ENCODE peak calls at places on chromosomes 2 and 18, in seven cellular contexts. E, W, L, I, S, D and Y are unnamed samples.

GRCh38 chr18:13290856-13291271 is 72.3 kb downstream of the LDLRAD4 start:
- DNase-seq in E (no peak), W (no peak), L (no peak), I (peak; percentile 45), S (no peak), D (no peak), Y (no peak)

GRCh38 chr18:38081516-38081915 is 515.9 kb upstream of the CELF4 start:
- DNase-seq in E (no peak), W (no peak), L (no peak), I (no peak), S (no peak), D (no peak), Y (no peak)

GRCh38 chr2:190912731-190913130 is 32.1 kb downstream of the GLS start:
- DNase-seq in E (no peak), W (peak; percentile 36), L (no peak), I (no peak), S (no peak), D (no peak), Y (no peak)

GRCh38 chr2:207505180-207505579 is 24.6 kb upstream of the CREB1 start:
- DNase-seq in E (no peak), W (no peak), L (no peak), I (no peak), S (no peak), D (no peak), Y (no peak)

GRCh38 chr2:234304945-234305344 is 191.9 kb downstream of the ARL4C start:
- DNase-seq in E (peak; percentile 13), W (no peak), L (no peak), I (no peak), S (no peak), D (peak; percentile 66), Y (no peak)

GRCh38 chr2:202762546-202762945 is 109.0 kb downstream of the ICA1L start:
- DNase-seq in E (no peak), W (peak; percentile 22), L (no peak), I (no peak), S (no peak), D (no peak), Y (no peak)

GRCh38 chr2:212147921-212148513 is 390.6 kb downstream of the ERBB4 start:
- DNase-seq in E (peak; percentile 19), W (peak; percentile 20), L (no peak), I (no peak), S (no peak), D (no peak), Y (no peak)

GRCh38 chr2:105396254-105397024 is 2.4 kb downstream of the FHL2 start:
- DNase-seq in E (no peak), W (peak; percentile 92), L (peak; percentile 74), I (no peak), S (no peak), D (no peak), Y (no peak)

GRCh38 chr2:105437708-105438103 is 38.9 kb upstream of the FHL2 start:
- DNase-seq in E (no peak), W (peak; percentile 95), L (no peak), I (no peak), S (no peak), D (no peak), Y (no peak)

GRCh38 chr2:231683292-231683898 is 24.9 kb upstream of the PTMA start:
- DNase-seq in E (no peak), W (no peak), L (no peak), I (no peak), S (no peak), D (peak; percentile 24), Y (no peak)

GRCh38 chr2:134002391-134002790 is 251.5 kb upstream of the MGAT5 start:
- DNase-seq in E (no peak), W (no peak), L (no peak), I (no peak), S (no peak), D (no peak), Y (no peak)

GRCh38 chr2:241373449-241373848 is 17.4 kb downstream of the FARP2 start:
- DNase-seq in E (no peak), W (no peak), L (no peak), I (no peak), S (no peak), D (no peak), Y (no peak)

GRCh38 chr2:157194097-157194688 is 63.3 kb upstream of the GALNT5 start:
- DNase-seq in E (peak; percentile 60), W (peak; percentile 84), L (no peak), I (peak; percentile 21), S (no peak), D (no peak), Y (no peak)

GRCh38 chr2:119242276-119243119 is 18.9 kb downstream of the STEAP3 start:
- DNase-seq in E (no peak), W (no peak), L (peak; percentile 51), I (no peak), S (peak; percentile 22), D (no peak), Y (no peak)

DNA sequence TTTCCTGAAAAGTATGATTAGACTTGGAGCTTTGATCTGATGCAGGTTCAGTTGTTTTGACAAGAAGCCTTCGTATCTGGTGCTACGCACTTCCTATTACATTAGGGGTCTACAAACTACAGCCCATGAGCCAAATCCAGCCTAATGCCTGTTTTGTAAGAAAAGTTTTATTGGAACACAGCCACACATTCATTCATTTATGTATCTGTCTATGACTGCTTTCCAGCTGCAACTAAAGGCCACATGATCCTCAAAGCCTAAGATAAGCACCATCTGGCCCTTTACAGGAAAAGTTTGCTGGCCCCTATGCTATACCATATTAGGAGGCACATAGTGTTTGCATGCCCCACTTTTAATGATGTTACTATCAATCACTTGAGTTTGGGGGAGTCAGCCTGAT is 26.0 kb downstream of the EIF2AK3 start:
- DNase-seq in E (peak; percentile 7), W (peak; percentile 83), L (no peak), I (no peak), S (no peak), D (no peak), Y (no peak)
- H3K27ac ChIP-seq in E (peak overlapping the region; percentile 44), W (no peak overlapping the region), L (peak overlapping the region; percentile 1), I (no peak overlapping the region), S (no peak overlapping the region), D (no peak overlapping the region), Y (no peak overlapping the region)

DNA sequence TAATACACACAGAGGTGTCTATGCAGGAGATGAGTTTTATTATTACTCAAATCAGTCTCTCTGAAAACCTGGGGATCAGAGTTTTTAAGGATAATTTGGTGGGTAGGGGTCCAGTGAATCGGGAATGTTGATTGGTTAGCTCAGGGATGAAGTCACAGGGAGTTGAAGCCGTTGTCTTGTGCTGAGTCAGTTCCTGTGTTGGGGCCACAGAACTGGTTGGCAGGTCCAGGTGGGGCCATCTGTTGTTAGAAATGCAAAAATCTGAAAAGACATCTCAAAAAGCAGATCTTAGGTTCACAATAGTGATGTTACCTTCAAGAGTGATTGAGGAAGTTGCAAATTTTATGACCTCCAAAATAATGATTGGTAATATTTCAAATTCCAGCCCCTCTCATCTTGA is 86.9 kb downstream of the VSNL1 start:
- DNase-seq in E (no peak), W (no peak), L (no peak), I (no peak), S (no peak), D (no peak), Y (no peak)
- H3K27ac ChIP-seq in E (no peak overlapping the region), W (no peak overlapping the region), L (no peak overlapping the region), I (no peak overlapping the region), S (no peak overlapping the region), D (no peak overlapping the region), Y (no peak overlapping the region)

GRCh38 chr18:59057493-59057795 is 82.2 kb upstream of the SEC11C start:
- DNase-seq in E (no peak), W (no peak), L (no peak), I (no peak), S (no peak), D (no peak), Y (no peak)

GRCh38 chr18:59056706-59057492 is 82.8 kb upstream of the SEC11C start:
- DNase-seq in E (peak; percentile 78), W (peak; percentile 73), L (peak; percentile 85), I (peak; percentile 38), S (peak; percentile 89), D (peak; percentile 83), Y (no peak)

GRCh38 chr18:59052965-59053960 is 86.4 kb upstream of the SEC11C start:
- DNase-seq in E (no peak), W (no peak), L (peak; percentile 40), I (no peak), S (no peak), D (no peak), Y (no peak)

GRCh38 chr18:59055345-59056032 is 84.2 kb upstream of the SEC11C start:
- DNase-seq in E (peak; percentile 18), W (peak; percentile 8), L (no peak), I (no peak), S (no peak), D (peak; percentile 51), Y (no peak)

DNA sequence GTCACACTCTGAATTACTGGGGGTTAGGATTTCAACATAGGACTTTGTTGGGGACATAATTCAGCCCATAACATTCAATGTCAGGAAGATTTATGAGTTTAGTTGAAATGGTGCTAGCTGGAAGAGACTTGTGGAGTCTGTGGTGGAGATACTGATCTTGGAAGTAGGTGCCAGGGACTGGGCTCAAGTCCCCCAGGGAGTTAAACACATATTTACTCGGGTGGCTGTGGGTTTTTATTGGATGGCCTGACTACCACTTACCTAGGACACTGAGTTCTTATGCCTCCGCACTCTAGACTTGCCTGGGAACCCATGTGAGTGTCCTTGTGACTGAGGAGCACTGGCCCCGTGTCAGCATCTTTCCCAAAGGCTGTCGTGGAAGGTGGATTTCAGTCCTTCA is 84.8 kb upstream of the SEC11C start:
- DNase-seq in E (no peak), W (no peak), L (peak; percentile 37), I (no peak), S (peak; percentile 80), D (no peak), Y (no peak)
- H3K27ac ChIP-seq in E (no peak overlapping the region), W (no peak overlapping the region), L (no peak overlapping the region), I (no peak overlapping the region), S (peak overlapping the region; percentile 23), D (no peak overlapping the region), Y (peak overlapping the region; percentile 9)

GRCh38 chr18:23259701-23260661 is 124.7 kb downstream of the CABLES1 start:
- DNase-seq in E (peak; percentile 84), W (peak; percentile 66), L (peak; percentile 89), I (no peak), S (peak; percentile 95), D (peak; percentile 87), Y (no peak)
- H3K27ac ChIP-seq in E (peak overlapping the region; percentile 93), W (peak overlapping the region; percentile 30), L (peak overlapping the region; percentile 79), I (no peak overlapping the region), S (peak overlapping the region; percentile 85), D (peak overlapping the region; percentile 44), Y (peak overlapping the region; percentile 84)

GRCh38 chr18:44080054-44080453 is 600.6 kb upstream of the SETBP1 start:
- DNase-seq in E (no peak), W (no peak), L (no peak), I (no peak), S (no peak), D (no peak), Y (no peak)
- H3K27ac ChIP-seq in E (no peak overlapping the region), W (no peak overlapping the region), L (no peak overlapping the region), I (no peak overlapping the region), S (no peak overlapping the region), D (no peak overlapping the region), Y (no peak overlapping the region)

DNA sequence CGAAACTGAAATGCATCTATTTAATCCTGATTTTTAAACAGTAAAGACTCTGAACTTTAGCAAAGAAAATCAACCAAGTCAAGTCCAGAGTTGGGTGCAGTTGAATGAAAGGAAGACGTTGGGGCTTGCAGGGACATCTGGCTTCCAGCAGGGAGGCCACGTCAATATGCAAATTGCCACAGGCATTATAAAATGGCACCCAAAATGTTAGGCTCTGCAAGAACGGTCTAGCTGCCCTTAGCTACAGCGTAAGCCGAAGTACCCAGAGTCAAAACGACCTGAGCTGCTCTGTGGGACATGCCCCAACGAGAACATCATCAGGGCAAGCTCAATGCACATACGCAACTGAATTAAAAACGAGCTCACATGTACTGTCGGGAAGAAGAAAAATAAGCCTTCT is 30.7 kb downstream of the DOCK10 start:
- DNase-seq in E (no peak), W (no peak), L (no peak), I (no peak), S (no peak), D (no peak), Y (no peak)
- H3K27ac ChIP-seq in E (no peak overlapping the region), W (peak overlapping the region; percentile 75), L (no peak overlapping the region), I (no peak overlapping the region), S (no peak overlapping the region), D (no peak overlapping the region), Y (no peak overlapping the region)